ENCODE peak calls at places on chromosome 5, in ten cellular contexts. Z is NCI-H524; V is Right ventricle myocardium superior; X is IMR-90; D is stimulated activated CD8-positive, alpha-beta memory T cell treated with anti-CD3 and anti-CD28 coated beads, Interleukin-2, amount 100 ng/mL, for 48 hours; P is heart right ventricle; Q is stimulated activated CD4-positive, alpha-beta T cell treated with anti-CD3 and anti-CD28 coated beads, Interleukin-2, amount 100 ng/mL, for 24 hours; G is activated naive CD8-positive, alpha-beta T cell treated with anti-CD3 and anti-CD28 coated beads, Interleukin-2, amount 50 U/mL, for 24 hours; U is brain microvascular endothelial cell; T is NCI-H345. H is an unnamed sample.

GRCh38 chr5:161700065-161700464 is 14.5 kb downstream of the GABRA6 start:
- DNase-seq in T (no peak), Q (no peak), D (no peak), G (no peak), Z (no peak), V (no peak), U (no peak), X (no peak), P (no peak), H (no peak)

GRCh38 chr5:44233691-44234090 is 155.5 kb downstream of the FGF10 start:
- DNase-seq in D (no peak), X (no peak), G (no peak), Z (no peak), U (no peak), P (no peak), Q (no peak), T (no peak), V (no peak), H (no peak)

GRCh38 chr5:160937570-160937969 is 85.6 kb upstream of the ATP10B start:
- DNase-seq in U (no peak), V (no peak), Q (no peak), X (no peak), Z (no peak), P (no peak), T (no peak), D (no peak), G (no peak), H (no peak)

GRCh38 chr5:134525687-134526482 is 415 bp downstream of the JADE2 start:
- DNase-seq in Z (peak), G (peak), T (peak), P (peak), V (peak), D (peak), U (peak), X (peak), Q (peak), H (peak)

GRCh38 chr5:150751096-150751891 is 7.5 kb downstream of the DCTN4 start:
- DNase-seq in T (no peak), V (no peak), P (no peak), Q (no peak), G (no peak), U (no peak), Z (no peak), D (no peak), X (peak), H (no peak)

GRCh38 chr5:113606298-113607134 is 93.0 kb downstream of the YTHDC2 start:
- DNase-seq in X (peak), P (no peak), T (peak), V (no peak), U (peak), D (no peak), G (peak), Z (peak), Q (peak), H (peak)

GRCh38 chr5:76610196-76610595 is 13.0 kb downstream of the F2RL2 start:
- DNase-seq in T (peak), V (no peak), P (no peak), Q (no peak), U (peak), D (no peak), X (no peak), G (no peak), Z (no peak), H (no peak)

GRCh38 chr5:124634228-124634819 is 112.1 kb downstream of the ZNF608 start:
- DNase-seq in V (no peak), X (peak), D (no peak), U (peak), P (no peak), G (no peak), Z (no peak), T (no peak), Q (no peak), H (peak)

GRCh38 chr5:1864896-1865440 is 17.8 kb downstream of the IRX4 start:
- DNase-seq in P (no peak), G (no peak), Z (no peak), T (no peak), U (no peak), X (no peak), Q (no peak), V (no peak), D (no peak), H (no peak)

GRCh38 chr5:103256178-103256577 is 2.4 kb upstream of the MACIR start:
- DNase-seq in U (no peak), T (no peak), X (no peak), Z (no peak), P (no peak), D (no peak), G (no peak), V (no peak), Q (no peak), H (no peak)

GRCh38 chr5:144191998-144192397 is 21.3 kb downstream of the KCTD16 start:
- DNase-seq in Z (peak), P (no peak), D (no peak), Q (no peak), T (peak), G (peak), V (no peak), U (peak), X (peak), H (peak)

GRCh38 chr5:36934740-36935356 is 58.3 kb downstream of the NIPBL start:
- DNase-seq in Z (no peak), V (no peak), G (no peak), T (no peak), D (no peak), P (no peak), X (peak), Q (no peak), U (peak), H (peak)

GRCh38 chr5:90438100-90438499 is 28.5 kb upstream of the CETN3 start:
- DNase-seq in V (no peak), U (no peak), T (peak), D (no peak), Z (no peak), Q (no peak), G (no peak), X (no peak), P (no peak), H (no peak)

GRCh38 chr5:39521945-39522590 is 97.3 kb upstream of the DAB2 start:
- DNase-seq in U (no peak), D (no peak), V (no peak), Q (no peak), P (no peak), T (no peak), G (no peak), Z (no peak), X (no peak), H (no peak)

GRCh38 chr5:106601605-106602004 is 1069.1 kb downstream of the EFNA5 start:
- DNase-seq in V (no peak), Z (no peak), P (no peak), U (no peak), X (no peak), D (no peak), Q (no peak), G (no peak), T (no peak), H (no peak)

GRCh38 chr5:124162782-124163532 is 583.5 kb downstream of the ZNF608 start:
- DNase-seq in P (peak), X (peak), D (no peak), G (peak), Q (no peak), Z (no peak), U (peak), V (peak), T (peak), H (peak)

GRCh38 chr5:1791176-1791575 is 8.5 kb downstream of the MRPL36 start:
- DNase-seq in Q (no peak), Z (no peak), V (no peak), T (no peak), U (no peak), X (no peak), G (no peak), P (no peak), D (no peak), H (no peak)

GRCh38 chr5:76689321-76690026 is 26.5 kb upstream of the F2R start:
- DNase-seq in X (peak), T (no peak), P (no peak), U (peak), G (no peak), D (no peak), Z (no peak), V (no peak), Q (no peak), H (peak)

GRCh38 chr5:120405291-120405864 is 58.7 kb upstream of the PRR16 start:
- DNase-seq in Q (no peak), U (peak), G (no peak), Z (no peak), P (no peak), T (no peak), X (peak), D (no peak), V (no peak), H (peak)

GRCh38 chr5:132066871-132067270 is 6.4 kb downstream of the IL3 start:
- DNase-seq in V (no peak), U (no peak), P (no peak), Q (no peak), D (no peak), G (no peak), X (no peak), T (no peak), Z (no peak), H (no peak)

GRCh38 chr5:52998552-52999313 is 9.6 kb downstream of the ITGA2 start:
- DNase-seq in Z (no peak), D (no peak), P (no peak), X (no peak), G (no peak), U (no peak), V (no peak), Q (no peak), T (no peak), H (no peak)

GRCh38 chr5:172569862-172570558 is 71.1 kb upstream of the NEURL1B start:
- DNase-seq in V (no peak), G (no peak), T (no peak), P (no peak), Z (peak), X (no peak), D (no peak), Q (no peak), U (no peak), H (no peak)

GRCh38 chr5:172035039-172035438 is 28.6 kb upstream of the FBXW11 start:
- DNase-seq in Q (peak), P (no peak), V (no peak), Z (no peak), G (no peak), U (no peak), T (no peak), X (no peak), D (no peak), H (no peak)

GRCh38 chr5:89315194-89315593 is 432.2 kb upstream of the MEF2C start:
- DNase-seq in T (peak), P (no peak), D (no peak), Z (no peak), V (no peak), X (peak), Q (no peak), U (peak), G (no peak), H (peak)

GRCh38 chr5:158082696-158083287 is 223.8 kb upstream of the CLINT1 start:
- DNase-seq in D (no peak), U (no peak), T (no peak), V (no peak), Z (no peak), X (no peak), P (no peak), G (no peak), Q (no peak), H (no peak)

GRCh38 chr5:125134216-125135081 is 388.0 kb upstream of the ZNF608 start:
- DNase-seq in G (no peak), Z (no peak), Q (no peak), X (peak), V (no peak), U (peak), T (no peak), D (no peak), P (no peak), H (peak)

GRCh38 chr5:142036918-142037317 is 24.1 kb upstream of the GNPDA1 start:
- DNase-seq in V (no peak), P (no peak), Q (no peak), G (no peak), T (no peak), U (no peak), D (no peak), X (no peak), Z (no peak), H (no peak)

H was measured in fibroblast of mammary gland.